ENCODE peak calls at places on chromosomes 12 and 14, in nine cellular contexts. One of them, this sample, is unnamed.

GRCh38 chr14:76564471-76565119 is 188.7 kb downstream of the ESRRB start:
- DNase-seq in NCI-H510A: no peak
- DNase-seq in non-pigmented ciliary epithelial cell: no peak
- DNase-seq in fibroblast of the conjunctiva: no peak
- DNase-seq in HFFc6: no peak
- DNase-seq in germinal center: no peak
- DNase-seq in breast epithelium: no peak
- DNase-seq in naive B cell: no peak
- DNase-seq in head of caudate nucleus: no peak
- DNase-seq in this sample: no peak

GRCh38 chr12:46373303-46374182 is 970 bp upstream of the SLC38A2 start:
- DNase-seq in NCI-H510A: no peak
- DNase-seq in non-pigmented ciliary epithelial cell: no peak
- DNase-seq in fibroblast of the conjunctiva: no peak
- DNase-seq in HFFc6: no peak
- DNase-seq in germinal center: peak
- DNase-seq in breast epithelium: peak
- DNase-seq in naive B cell: peak
- DNase-seq in head of caudate nucleus: peak
- DNase-seq in this sample: peak

GRCh38 chr14:74524076-74524812 is 30.7 kb downstream of the ISCA2 start:
- DNase-seq in NCI-H510A: no peak
- DNase-seq in non-pigmented ciliary epithelial cell: no peak
- DNase-seq in fibroblast of the conjunctiva: no peak
- DNase-seq in HFFc6: no peak
- DNase-seq in germinal center: no peak
- DNase-seq in breast epithelium: peak
- DNase-seq in naive B cell: no peak
- DNase-seq in head of caudate nucleus: no peak
- DNase-seq in this sample: no peak

GRCh38 chr12:62834406-62834805 is 100.5 kb downstream of the PPM1H start:
- DNase-seq in NCI-H510A: no peak
- DNase-seq in non-pigmented ciliary epithelial cell: no peak
- DNase-seq in fibroblast of the conjunctiva: no peak
- DNase-seq in HFFc6: no peak
- DNase-seq in germinal center: no peak
- DNase-seq in breast epithelium: no peak
- DNase-seq in naive B cell: no peak
- DNase-seq in head of caudate nucleus: no peak
- DNase-seq in this sample: no peak

GRCh38 chr12:122318607-122319311 is 52.5 kb upstream of the VPS33A start:
- DNase-seq in NCI-H510A: no peak
- DNase-seq in non-pigmented ciliary epithelial cell: peak
- DNase-seq in fibroblast of the conjunctiva: peak
- DNase-seq in HFFc6: peak
- DNase-seq in germinal center: no peak
- DNase-seq in breast epithelium: no peak
- DNase-seq in naive B cell: no peak
- DNase-seq in head of caudate nucleus: no peak
- DNase-seq in this sample: no peak

GRCh38 chr12:41919526-41920305 is 225.0 kb downstream of the GXYLT1 start:
- DNase-seq in NCI-H510A: peak
- DNase-seq in non-pigmented ciliary epithelial cell: no peak
- DNase-seq in fibroblast of the conjunctiva: no peak
- DNase-seq in HFFc6: no peak
- DNase-seq in germinal center: no peak
- DNase-seq in breast epithelium: no peak
- DNase-seq in naive B cell: no peak
- DNase-seq in head of caudate nucleus: no peak
- DNase-seq in this sample: peak

GRCh38 chr14:30354439-30354838 is 204.5 kb upstream of the G2E3 start:
- DNase-seq in NCI-H510A: no peak
- DNase-seq in non-pigmented ciliary epithelial cell: no peak
- DNase-seq in fibroblast of the conjunctiva: no peak
- DNase-seq in HFFc6: no peak
- DNase-seq in germinal center: no peak
- DNase-seq in breast epithelium: no peak
- DNase-seq in naive B cell: no peak
- DNase-seq in head of caudate nucleus: no peak
- DNase-seq in this sample: peak

GRCh38 chr12:109772622-109773321 is 59.1 kb downstream of the FAM222A start:
- DNase-seq in NCI-H510A: no peak
- DNase-seq in non-pigmented ciliary epithelial cell: no peak
- DNase-seq in fibroblast of the conjunctiva: no peak
- DNase-seq in HFFc6: no peak
- DNase-seq in germinal center: no peak
- DNase-seq in breast epithelium: no peak
- DNase-seq in naive B cell: no peak
- DNase-seq in head of caudate nucleus: peak
- DNase-seq in this sample: no peak

GRCh38 chr12:89706551-89707348 is 1.9 kb downstream of the ATP2B1 start:
- DNase-seq in NCI-H510A: no peak
- DNase-seq in non-pigmented ciliary epithelial cell: no peak
- DNase-seq in fibroblast of the conjunctiva: no peak
- DNase-seq in HFFc6: no peak
- DNase-seq in germinal center: no peak
- DNase-seq in breast epithelium: peak
- DNase-seq in naive B cell: no peak
- DNase-seq in head of caudate nucleus: peak
- DNase-seq in this sample: no peak

GRCh38 chr12:74646831-74647230 is 109.2 kb downstream of the ATXN7L3B start:
- DNase-seq in NCI-H510A: peak
- DNase-seq in non-pigmented ciliary epithelial cell: no peak
- DNase-seq in fibroblast of the conjunctiva: no peak
- DNase-seq in HFFc6: no peak
- DNase-seq in germinal center: no peak
- DNase-seq in breast epithelium: no peak
- DNase-seq in naive B cell: no peak
- DNase-seq in head of caudate nucleus: no peak
- DNase-seq in this sample: no peak

GRCh38 chr12:108773798-108774788 is 42.8 kb upstream of the CORO1C start:
- DNase-seq in NCI-H510A: peak
- DNase-seq in non-pigmented ciliary epithelial cell: peak
- DNase-seq in fibroblast of the conjunctiva: peak
- DNase-seq in HFFc6: peak
- DNase-seq in germinal center: no peak
- DNase-seq in breast epithelium: peak
- DNase-seq in naive B cell: no peak
- DNase-seq in head of caudate nucleus: peak
- DNase-seq in this sample: no peak

GRCh38 chr14:47539065-47539464 is 136.3 kb downstream of the MDGA2 start:
- DNase-seq in NCI-H510A: no peak
- DNase-seq in non-pigmented ciliary epithelial cell: no peak
- DNase-seq in fibroblast of the conjunctiva: no peak
- DNase-seq in HFFc6: no peak
- DNase-seq in germinal center: no peak
- DNase-seq in breast epithelium: no peak
- DNase-seq in naive B cell: no peak
- DNase-seq in head of caudate nucleus: no peak
- DNase-seq in this sample: no peak

GRCh38 chr12:109797905-109798669 is 35.1 kb downstream of the TRPV4 start:
- DNase-seq in NCI-H510A: no peak
- DNase-seq in non-pigmented ciliary epithelial cell: no peak
- DNase-seq in fibroblast of the conjunctiva: no peak
- DNase-seq in HFFc6: no peak
- DNase-seq in germinal center: no peak
- DNase-seq in breast epithelium: no peak
- DNase-seq in naive B cell: no peak
- DNase-seq in head of caudate nucleus: no peak
- DNase-seq in this sample: no peak

GRCh38 chr14:94893411-94894160 is 123.7 kb upstream of the GSC start:
- DNase-seq in NCI-H510A: no peak
- DNase-seq in non-pigmented ciliary epithelial cell: no peak
- DNase-seq in fibroblast of the conjunctiva: no peak
- DNase-seq in HFFc6: no peak
- DNase-seq in germinal center: no peak
- DNase-seq in breast epithelium: no peak
- DNase-seq in naive B cell: no peak
- DNase-seq in head of caudate nucleus: no peak
- DNase-seq in this sample: no peak